ENCODE peak calls at places on chromosomes 12 and 14, in five cellular contexts. A is body of pancreas; G is PC-3; R is pancreas; T is effector memory CD4-positive, alpha-beta T cell. P is an unnamed sample. For H3K36me3 and H3K9me3, the result is how much of the 10 kb centered on the place peaks cover.

GRCh38 chr12:15474766-15475165 is 152.5 kb downstream of the PTPRO start:
- DNase-seq in A (no peak), R (no peak), T (no peak), G (no peak), P (no peak)

GRCh38 chr12:48980953-48981756 is 3.0 kb downstream of the WNT1 start:
- DNase-seq in G (no peak), R (peak), A (peak), T (peak), P (peak)

GRCh38 chr12:47965581-47965980 is 2.2 kb downstream of the TMEM106C start:
- DNase-seq in T (no peak), R (no peak), A (no peak), G (no peak), P (no peak)

GRCh38 chr14:55915464-55915863 is 202.7 kb upstream of the PELI2 start:
- DNase-seq in A (no peak), R (no peak), T (no peak), G (no peak), P (no peak)

GRCh38 chr12:54744590-54744989 is 96.4 kb upstream of the DCD start:
- DNase-seq in R (no peak), G (no peak), A (no peak), T (no peak), P (no peak)

GRCh38 chr14:31060253-31060875 is 34.2 kb upstream of the STRN3 start:
- DNase-seq in A (no peak), T (no peak), R (no peak), G (no peak), P (no peak)

GRCh38 chr12:79121486-79121885 is 256.9 kb downstream of the SYT1 start:
- DNase-seq in T (no peak), G (peak), R (no peak), A (no peak), P (no peak)

GRCh38 chr14:82642425-82642824 is 1108.8 kb upstream of the SEL1L start:
- DNase-seq in T (no peak), R (no peak), G (peak), A (peak), P (no peak)

GRCh38 chr12:120861074-120861795 is 42.9 kb downstream of the SPPL3 start:
- DNase-seq in G (peak), A (no peak), T (no peak), R (no peak), P (no peak)

GRCh38 chr12:110224379-110225304 is 56.4 kb upstream of the ATP2A2 start:
- DNase-seq in A (peak), T (no peak), R (no peak), G (peak), P (peak)

GRCh38 chr14:79510659-79511058 is 700.6 kb downstream of the DIO2 start:
- DNase-seq in R (no peak), A (no peak), T (no peak), G (peak), P (no peak)

GRCh38 chr12:51528852-51529545 is 62.0 kb upstream of the SCN8A start:
- DNase-seq in A (no peak), G (no peak), R (no peak), T (no peak), P (no peak)

GRCh38 chr14:23114120-23114458 is 5.0 kb downstream of the CEBPE start:
- DNase-seq in A (no peak), T (no peak), G (no peak), R (no peak), P (no peak)
- H3K4me3 ChIP-seq in A (no peak), T (no peak), G (no peak), R (no peak), P (no peak)

DNA sequence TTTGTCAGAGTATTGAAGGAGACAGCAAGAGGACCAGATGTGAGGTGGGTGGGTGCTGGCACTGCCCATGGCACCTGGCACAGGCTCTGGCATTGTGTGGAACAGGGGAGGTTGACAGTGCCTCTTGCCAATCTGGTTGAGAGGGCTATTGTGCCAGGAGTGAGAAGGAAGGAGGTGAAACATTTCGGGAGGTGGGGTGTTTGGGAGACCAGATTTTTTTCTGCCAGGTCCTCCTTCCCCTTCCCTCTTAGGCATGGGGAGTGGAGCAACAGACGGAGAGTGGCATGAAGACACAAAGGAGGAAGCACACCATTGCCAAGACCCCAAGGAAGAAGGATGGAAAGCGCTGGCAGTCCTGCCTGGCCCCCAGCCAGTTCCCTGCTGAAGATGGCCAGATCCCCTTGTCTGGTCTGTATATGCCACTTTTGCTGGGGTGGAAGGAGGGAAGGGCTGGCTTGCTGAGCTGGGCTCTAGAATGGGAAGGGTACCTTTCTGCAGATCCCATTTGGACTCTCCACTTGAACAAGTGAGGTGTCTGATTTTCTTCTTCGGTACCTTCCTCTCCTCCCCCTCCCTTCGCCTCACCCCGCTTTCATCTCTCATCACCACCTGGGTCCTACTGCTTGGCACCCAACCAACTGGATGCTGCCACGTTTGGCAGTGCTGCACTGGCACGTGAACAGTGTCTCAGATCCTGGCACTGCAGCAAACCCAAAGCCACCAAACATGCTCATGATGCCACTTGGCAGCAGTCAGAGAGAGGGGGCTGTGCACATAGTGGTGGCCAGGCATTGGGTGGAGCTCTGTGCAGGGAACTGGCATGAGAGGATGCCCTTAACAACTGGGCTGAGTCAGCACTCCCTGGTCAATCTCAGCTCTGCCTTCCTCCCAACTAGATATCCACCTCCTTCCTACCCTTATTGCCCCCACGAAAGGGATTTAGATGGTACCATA is 37.3 kb downstream of the ZFHX2 start:
- DNase-seq in T (no peak), R (no peak), A (no peak), G (no peak), P (no peak)
- H3K36me3 ChIP-seq in T (under half), R (under half), A (under half), G (under half), P (under half)

DNA sequence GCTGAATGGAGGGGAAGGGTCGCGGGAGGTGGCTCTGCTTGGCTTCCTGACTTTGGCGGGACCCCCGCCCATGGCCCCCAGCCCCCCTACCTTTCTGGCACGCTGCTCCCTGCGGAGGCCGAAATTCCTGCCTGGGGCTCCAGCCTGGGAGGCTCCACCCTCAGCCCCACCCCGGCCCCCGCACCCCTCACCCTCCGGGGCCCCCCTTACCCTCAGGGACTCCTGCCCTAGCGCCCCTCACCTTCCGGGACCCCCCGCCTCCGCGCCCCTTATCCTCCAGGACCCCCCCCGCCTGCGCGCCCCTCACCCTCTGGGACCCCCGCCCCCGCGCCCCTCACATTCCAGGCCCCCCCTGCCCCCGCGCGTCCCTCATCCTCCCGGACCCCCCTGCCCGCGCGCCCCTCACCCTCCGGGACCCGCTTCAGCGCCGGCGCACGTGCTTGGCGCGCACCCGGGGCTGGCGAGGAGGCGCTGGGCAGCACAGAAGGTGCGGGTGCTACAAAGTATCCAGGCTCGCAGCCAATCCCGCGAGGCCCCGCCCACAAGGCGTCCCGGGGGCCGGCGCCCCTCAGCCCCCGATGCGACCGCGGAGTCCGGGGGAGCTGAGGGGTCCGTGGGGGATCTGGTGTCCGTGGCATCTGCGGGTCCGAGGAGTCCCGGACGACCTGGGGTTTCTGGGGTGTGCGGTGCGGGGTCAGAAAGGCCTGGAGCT is at the start of gene ANHX:
- DNase-seq in R (no peak), G (no peak), T (no peak), A (no peak), P (no peak)
- H3K9me3 ChIP-seq in R (under half), G (under half), T (under half), A (under half), P (under half)

GRCh38 chr14:97025722-97026121 is 228.5 kb downstream of the VRK1 start:
- DNase-seq in A (peak), G (no peak), R (no peak), T (no peak), P (no peak)
- H3K4me3 ChIP-seq in A (no peak), G (no peak), R (no peak), T (no peak), P (no peak)

DNA sequence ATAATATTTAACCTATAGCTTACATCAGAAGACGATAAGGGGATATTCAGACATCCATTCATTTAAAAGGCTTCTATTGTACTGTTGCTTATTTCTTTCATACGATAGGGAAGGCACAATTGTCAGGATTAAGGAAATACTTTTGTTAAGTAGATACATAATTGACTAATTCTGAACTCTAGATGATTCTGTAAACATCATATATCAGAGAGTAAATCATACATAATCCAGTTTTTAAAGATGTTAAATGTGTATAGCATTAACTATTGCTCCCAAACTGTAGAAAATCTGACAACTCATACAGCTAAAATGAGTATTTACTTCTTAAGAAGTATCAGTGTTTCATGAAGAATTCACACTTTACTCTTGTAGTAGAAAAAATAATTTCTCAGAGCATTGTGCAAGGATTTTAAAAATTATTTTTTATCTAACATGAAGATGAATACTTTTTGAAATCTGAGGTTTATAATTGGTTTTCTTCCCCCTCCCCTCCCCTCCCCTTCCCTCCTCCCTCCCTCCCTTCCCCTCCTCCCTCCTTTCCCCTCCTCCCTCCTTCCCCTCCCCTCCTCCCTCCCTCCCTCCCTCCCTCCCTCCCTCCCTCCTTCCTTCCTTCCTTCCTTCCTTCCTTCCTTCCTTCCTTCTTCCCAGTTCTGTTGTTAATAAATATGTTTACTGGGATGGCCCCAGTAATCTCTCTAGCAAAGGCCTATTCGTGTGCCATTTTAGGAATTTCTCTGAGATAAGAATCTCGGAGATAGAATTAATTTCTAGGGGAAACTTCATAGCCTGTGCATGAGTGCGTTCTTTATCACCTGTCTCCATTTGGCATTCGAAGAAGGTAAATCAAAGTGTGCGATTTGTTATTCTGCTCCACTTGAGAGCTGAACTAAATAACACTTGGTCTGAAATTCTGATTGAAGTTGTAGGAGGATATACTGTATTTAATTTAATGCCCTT is 2.3 kb downstream of the NPAS3 start:
- DNase-seq in T (no peak), A (no peak), R (no peak), G (no peak), P (no peak)
- H3K36me3 ChIP-seq in T (under half), A (under half), R (under half), G (under half), P (under half)

P was measured in CD4-positive, CD25-positive, alpha-beta regulatory T cell.